ENCODE peak calls at places on chromosome 2, in ten cellular contexts. N is posterior cingulate gyrus; K is T-helper 1 cell; S is NCI-H345; B is CD8-positive, alpha-beta memory T cell; U is cerebellum; D is hippocampal formation; A is stimulated activated CD4-positive, alpha-beta T cell treated with anti-CD3 and anti-CD28 coated beads, Interleukin-15, amount 100 ng/mL, for 24 hours; V is A549; F is EH. X is an unnamed sample.

GRCh38 chr2:26623541-26624497 is 17.3 kb downstream of the CIB4 start:
- DNase-seq in S (no peak), U (peak), D (no peak), K (no peak), F (peak), N (peak), B (no peak), A (no peak), V (no peak), X (no peak)

GRCh38 chr2:72146357-72147302 is 1.0 kb downstream of the CYP26B1 start:
- DNase-seq in B (no peak), F (no peak), U (peak), N (peak), K (peak), D (no peak), S (no peak), V (no peak), A (no peak), X (no peak)

GRCh38 chr2:220795705-220796104 is 776.4 kb downstream of the EPHA4 start:
- DNase-seq in A (no peak), V (no peak), B (no peak), S (no peak), D (no peak), K (no peak), U (no peak), F (no peak), N (no peak), X (no peak)

GRCh38 chr2:117961201-117961600 is 52.7 kb downstream of the CCDC93 start:
- DNase-seq in V (no peak), N (no peak), B (no peak), A (no peak), U (no peak), K (no peak), F (no peak), S (no peak), D (no peak), X (no peak)

GRCh38 chr2:240986787-240987411 is 11.5 kb upstream of the SNED1 start:
- DNase-seq in V (no peak), S (no peak), F (peak), N (peak), K (peak), B (no peak), D (no peak), A (no peak), U (no peak), X (peak)

GRCh38 chr2:39114771-39115170 is 6.1 kb downstream of the SOS1 start:
- DNase-seq in A (no peak), U (no peak), K (no peak), D (no peak), N (no peak), V (no peak), B (no peak), S (no peak), F (peak), X (no peak)

GRCh38 chr2:145012214-145012670 is 492.3 kb upstream of the ZEB2 start:
- DNase-seq in N (no peak), S (peak), B (no peak), A (no peak), U (no peak), K (no peak), D (no peak), V (peak), F (peak), X (no peak)

GRCh38 chr2:72165792-72166191 is 18.1 kb upstream of the CYP26B1 start:
- DNase-seq in S (no peak), V (peak), U (no peak), K (no peak), A (no peak), B (no peak), F (peak), D (no peak), N (no peak), X (no peak)

GRCh38 chr2:24576617-24577016 is 85.6 kb downstream of the NCOA1 start:
- DNase-seq in D (no peak), B (no peak), N (no peak), F (no peak), S (no peak), V (no peak), K (no peak), U (no peak), A (no peak), X (no peak)

GRCh38 chr2:46534589-46534988 is 55.2 kb downstream of the TMEM247 start:
- DNase-seq in N (no peak), A (no peak), D (no peak), V (no peak), S (no peak), F (no peak), K (no peak), U (no peak), B (no peak), X (no peak)

GRCh38 chr2:105570326-105570725 is 171.5 kb upstream of the FHL2 start:
- DNase-seq in D (no peak), F (no peak), U (no peak), V (no peak), B (no peak), K (no peak), S (no peak), N (no peak), A (no peak), X (no peak)

GRCh38 chr2:237591379-237591881 is 896 bp upstream of the RAB17 start:
- DNase-seq in D (no peak), K (no peak), F (no peak), S (no peak), V (no peak), B (no peak), N (peak), U (no peak), A (peak), X (no peak)

GRCh38 chr2:224039080-224039769 is at the start of gene SERPINE2:
- DNase-seq in S (peak), N (peak), U (peak), F (peak), B (peak), V (peak), A (peak), D (peak), K (peak), X (no peak)

GRCh38 chr2:60366178-60366577 is 187.3 kb downstream of the BCL11A start:
- DNase-seq in D (no peak), K (no peak), N (no peak), B (no peak), S (no peak), V (no peak), F (no peak), U (no peak), A (no peak), X (no peak)

GRCh38 chr2:62270728-62271127 is 74.8 kb downstream of the B3GNT2 start:
- DNase-seq in V (no peak), F (peak), A (no peak), U (no peak), B (no peak), N (peak), K (no peak), S (peak), D (no peak), X (no peak)

GRCh38 chr2:190404487-190404886 is 3.7 kb upstream of the MFSD6 start:
- DNase-seq in F (peak), K (no peak), N (no peak), D (no peak), U (no peak), S (no peak), V (peak), B (no peak), A (peak), X (no peak)

GRCh38 chr2:63424329-63425078 is 163.8 kb downstream of the WDPCP start:
- DNase-seq in N (no peak), S (no peak), F (peak), V (peak), B (peak), K (no peak), U (no peak), D (no peak), A (peak), X (no peak)

GRCh38 chr2:104444392-104444791 is 409.5 kb upstream of the POU3F3 start:
- DNase-seq in S (no peak), A (no peak), N (no peak), U (no peak), B (no peak), F (no peak), V (no peak), K (no peak), D (no peak), X (no peak)

GRCh38 chr2:12416600-12416999 is 300.1 kb upstream of the TRIB2 start:
- DNase-seq in D (no peak), N (no peak), K (peak), U (no peak), F (peak), S (no peak), B (peak), V (peak), A (peak), X (peak)

GRCh38 chr2:95526360-95527341 is 42.1 kb upstream of the TRIM43B start:
- DNase-seq in S (peak), V (peak), K (no peak), A (peak), B (peak), F (peak), N (peak), D (peak), U (peak), X (peak)

GRCh38 chr2:69113627-69114026 is 100.6 kb downstream of the ANTXR1 start:
- DNase-seq in A (no peak), F (peak), K (no peak), D (no peak), B (no peak), S (no peak), V (no peak), U (no peak), N (no peak), X (no peak)

GRCh38 chr2:145036421-145036901 is 516.5 kb upstream of the ZEB2 start:
- DNase-seq in U (no peak), B (no peak), N (no peak), A (no peak), D (no peak), V (peak), K (no peak), F (peak), S (no peak), X (no peak)

GRCh38 chr2:30629866-30630265 is 177.4 kb downstream of the CAPN13 start:
- DNase-seq in F (peak), V (peak), A (no peak), D (no peak), K (no peak), B (no peak), U (no peak), N (no peak), S (no peak), X (no peak)

GRCh38 chr2:111071480-111072143 is 49.1 kb upstream of the BCL2L11 start:
- DNase-seq in N (no peak), D (no peak), K (no peak), V (peak), S (peak), B (no peak), A (no peak), U (no peak), F (peak), X (no peak)

GRCh38 chr2:136291871-136292270 is 173.9 kb upstream of the CXCR4 start:
- DNase-seq in A (no peak), V (no peak), K (no peak), S (no peak), D (no peak), B (no peak), N (no peak), F (no peak), U (no peak), X (no peak)

GRCh38 chr2:11160731-11161455 is 5.6 kb downstream of the SLC66A3 start:
- DNase-seq in S (no peak), K (no peak), A (no peak), F (no peak), D (no peak), N (no peak), U (no peak), V (no peak), B (no peak), X (no peak)

GRCh38 chr2:85216051-85216431 is 82.8 kb downstream of the TCF7L1 start:
- DNase-seq in K (no peak), S (no peak), U (peak), F (no peak), B (no peak), N (peak), D (peak), A (no peak), V (no peak), X (no peak)

GRCh38 chr2:86239326-86239725 is 40.1 kb downstream of the MRPL35 start:
- DNase-seq in D (no peak), K (no peak), B (no peak), S (no peak), A (no peak), U (no peak), F (no peak), N (no peak), V (no peak), X (no peak)

GRCh38 chr2:224145751-224146355 is 106.8 kb upstream of the SERPINE2 start:
- DNase-seq in D (no peak), F (peak), N (no peak), V (peak), K (no peak), U (no peak), B (no peak), A (no peak), S (no peak), X (no peak)

GRCh38 chr2:216315817-216316603 is 56.3 kb downstream of the MARCHF4 start:
- DNase-seq in S (no peak), D (no peak), B (no peak), A (peak), K (no peak), N (no peak), U (no peak), F (peak), V (peak), X (no peak)

GRCh38 chr2:201950606-201951005 is 83.0 kb upstream of the FZD7 start:
- DNase-seq in B (no peak), S (peak), F (peak), U (no peak), V (no peak), D (no peak), K (no peak), N (peak), A (no peak), X (no peak)

GRCh38 chr2:201138401-201138970 is 22.5 kb downstream of the CFLAR start:
- DNase-seq in S (no peak), D (no peak), U (no peak), A (no peak), F (no peak), V (no peak), B (no peak), K (no peak), N (no peak), X (no peak)

GRCh38 chr2:205990104-205990503 is 95.9 kb downstream of the INO80D start:
- DNase-seq in A (no peak), K (no peak), U (no peak), N (no peak), F (no peak), V (no peak), D (no peak), B (no peak), S (no peak), X (no peak)

GRCh38 chr2:217837001-217837491 is 165.7 kb downstream of the TNS1 start:
- DNase-seq in N (peak), V (peak), D (peak), S (peak), B (no peak), A (no peak), K (no peak), U (no peak), F (peak), X (no peak)